ENCODE peak calls at places on chromosome 16, in four cellular contexts. P is H1, Y is GM12878, X is SK-N-SH. U is an unnamed sample.

GRCh38 chr16:1707193-1707790 is 1.3 kb downstream of the MAPK8IP3 start:
- DNase-seq in X (peak; percentile 54), Y (no peak), P (no peak), U (no peak)

GRCh38 chr16:52578007-52578828 is 31.3 kb upstream of the TOX3 start:
- DNase-seq in X (no peak), Y (no peak), P (no peak), U (no peak)

GRCh38 chr16:49876716-49877129 is 20.8 kb upstream of the ZNF423 start:
- DNase-seq in P (peak; percentile 99), X (peak; percentile 92), Y (no peak), U (no peak)

GRCh38 chr16:67486805-67487204 is 3.5 kb upstream of the AGRP start:
- DNase-seq in X (no peak), Y (no peak), P (no peak), U (peak; percentile 70)

GRCh38 chr16:88974641-88975215 is 2.3 kb downstream of the CBFA2T3 start:
- DNase-seq in P (no peak), X (no peak), Y (no peak), U (no peak)

GRCh38 chr16:14309001-14309886 is 238.1 kb downstream of the MRTFB start:
- DNase-seq in Y (no peak), P (no peak), X (no peak), U (no peak)

GRCh38 chr16:3578610-3579551 is 1.7 kb upstream of the NLRC3 start:
- DNase-seq in X (no peak), P (peak; percentile 69), Y (peak; percentile 56), U (peak; percentile 53)

GRCh38 chr16:82824408-82824807 is 197.6 kb downstream of the CDH13 start:
- DNase-seq in Y (no peak), P (no peak), X (no peak), U (no peak)

GRCh38 chr16:55672471-55672870 is 16.7 kb downstream of the SLC6A2 start:
- DNase-seq in Y (no peak), P (no peak), X (no peak), U (no peak)

GRCh38 chr16:87713469-87714229 is 52.1 kb downstream of the KLHDC4 start:
- DNase-seq in P (no peak), Y (no peak), X (no peak), U (peak; percentile 69)

GRCh38 chr16:68826652-68827051 is 16.7 kb upstream of the TANGO6 start:
- DNase-seq in P (no peak), X (no peak), Y (no peak), U (no peak)

GRCh38 chr16:90057738-90058173 is 19.4 kb downstream of the PRDM7 start:
- DNase-seq in X (no peak), P (no peak), Y (no peak), U (no peak)

GRCh38 chr16:17377360-17378324 is 93.1 kb downstream of the XYLT1 start:
- DNase-seq in Y (peak; percentile 80), P (no peak), X (no peak), U (peak; percentile 57)

GRCh38 chr16:88735121-88735520 is 28.8 kb downstream of the CTU2 start:
- DNase-seq in Y (no peak), P (no peak), X (no peak), U (no peak)

GRCh38 chr16:89257281-89257731 is 39.8 kb downstream of the ZNF778 start:
- DNase-seq in X (peak; percentile 64), P (peak; percentile 67), Y (no peak), U (no peak)

GRCh38 chr16:1708768-1709180 is 2.8 kb downstream of the MAPK8IP3 start:
- DNase-seq in X (no peak), Y (no peak), P (no peak), U (no peak)

GRCh38 chr16:28052274-28053128 is 11.0 kb downstream of the GSG1L start:
- DNase-seq in P (no peak), Y (no peak), X (no peak), U (no peak)

GRCh38 chr16:4160663-4161436 is 44.6 kb upstream of the ADCY9 start:
- DNase-seq in Y (no peak), X (no peak), P (no peak), U (no peak)

GRCh38 chr16:50702725-50703124 is 9.3 kb downstream of the NOD2 start:
- DNase-seq in X (no peak), Y (no peak), P (no peak), U (no peak)

GRCh38 chr16:89094252-89094901 is 725 bp downstream of the ACSF3 start:
- DNase-seq in P (no peak), Y (no peak), X (peak; percentile 63), U (peak; percentile 7)

DNA sequence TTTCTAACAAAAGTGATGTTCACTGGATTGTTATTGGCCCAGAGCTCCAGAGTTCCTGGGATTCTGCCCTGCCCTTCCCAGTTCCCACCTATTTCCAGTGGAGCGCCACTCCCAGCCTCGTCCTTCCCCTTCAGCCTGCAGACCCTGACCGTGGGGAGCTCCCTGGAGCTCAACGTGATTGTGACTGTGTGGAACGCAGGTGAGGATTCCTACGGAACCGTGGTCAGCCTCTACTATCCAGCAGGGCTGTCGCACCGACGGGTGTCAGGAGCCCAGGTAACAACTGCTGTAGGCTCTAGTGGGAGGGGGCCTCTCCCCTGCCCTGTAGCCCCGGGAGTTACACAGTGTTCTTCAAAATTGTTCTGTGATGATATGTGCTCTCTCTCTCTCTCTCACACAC is 11.8 kb downstream of the COX6A2 start:
- DNase-seq in P (no peak), Y (no peak), X (no peak), U (no peak)
- TF ChIP-seq GABPA in P (no peak), Y (no peak), X (no peak), U (no peak)

GRCh38 chr16:53913082-53913870 is 209.3 kb downstream of the FTO start:
- DNase-seq in P (no peak), Y (no peak), X (no peak), U (no peak)

GRCh38 chr16:53915452-53916160 is 211.7 kb downstream of the FTO start:
- DNase-seq in P (no peak), Y (no peak), X (no peak), U (no peak)

GRCh38 chr16:53911506-53911905 is 207.6 kb downstream of the FTO start:
- DNase-seq in X (no peak), P (no peak), Y (no peak), U (no peak)

GRCh38 chr16:53912155-53912554 is 208.2 kb downstream of the FTO start:
- DNase-seq in P (no peak), Y (peak; percentile 2), X (no peak), U (no peak)

GRCh38 chr16:53913920-53914319 is 210.0 kb downstream of the FTO start:
- DNase-seq in X (no peak), Y (no peak), P (no peak), U (no peak)
- TF ChIP-seq GABPA in X (no peak), Y (no peak), P (no peak), U (no peak)

GRCh38 chr16:73151225-73151624 is 103.3 kb upstream of the ZFHX3 start:
- DNase-seq in Y (no peak), P (no peak), X (no peak), U (no peak)

GRCh38 chr16:73150790-73151189 is 102.9 kb upstream of the ZFHX3 start:
- DNase-seq in P (no peak), X (no peak), Y (no peak), U (no peak)

GRCh38 chr16:73152731-73153130 is 104.8 kb upstream of the ZFHX3 start:
- DNase-seq in P (peak; percentile 56), Y (no peak), X (peak; percentile 22), U (no peak)

GRCh38 chr16:73157861-73158260 is 109.9 kb upstream of the ZFHX3 start:
- DNase-seq in X (no peak), Y (no peak), P (no peak), U (no peak)

GRCh38 chr16:73154063-73154870 is 106.3 kb upstream of the ZFHX3 start:
- DNase-seq in X (no peak), Y (no peak), P (no peak), U (peak; percentile 93)
- TF ChIP-seq GABPA in X (no peak), Y (no peak), P (no peak), U (peak; percentile 68)

GRCh38 chr16:25135239-25135878 is 23.8 kb downstream of the LCMT1 start:
- DNase-seq in X (no peak), P (no peak), Y (no peak), U (no peak)
- TF ChIP-seq GABPA in X (no peak), P (no peak), Y (no peak), U (no peak)

DNA sequence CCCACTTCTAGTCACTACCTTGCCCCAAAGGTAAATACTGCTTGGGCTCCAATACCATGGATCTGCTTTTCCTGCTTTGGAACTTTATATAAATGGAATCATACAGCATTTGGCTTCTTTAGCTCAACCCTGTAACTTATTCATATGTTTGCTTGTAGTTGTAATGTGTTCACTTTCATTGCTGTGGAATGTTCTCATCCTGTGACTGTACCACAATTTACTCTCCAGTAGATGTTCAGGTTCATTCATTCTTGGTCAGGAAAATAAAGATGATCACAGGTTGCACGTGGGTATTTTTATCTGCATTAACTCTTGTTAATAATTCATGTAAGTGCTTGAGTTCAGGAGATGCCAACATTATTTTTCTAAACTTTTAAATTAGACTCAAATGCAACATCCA is 6.7 kb upstream of the BEAN1 start:
- DNase-seq in Y (no peak), P (no peak), X (no peak), U (no peak)
- TF ChIP-seq GABPA in Y (no peak), P (no peak), X (no peak), U (no peak)

GRCh38 chr16:11052080-11052808 is 107.9 kb downstream of the CLEC16A start:
- DNase-seq in X (no peak), Y (peak; percentile 61), P (no peak), U (peak; percentile 93)
- TF ChIP-seq GABPA in X (no peak), Y (no peak), P (no peak), U (no peak)

DNA sequence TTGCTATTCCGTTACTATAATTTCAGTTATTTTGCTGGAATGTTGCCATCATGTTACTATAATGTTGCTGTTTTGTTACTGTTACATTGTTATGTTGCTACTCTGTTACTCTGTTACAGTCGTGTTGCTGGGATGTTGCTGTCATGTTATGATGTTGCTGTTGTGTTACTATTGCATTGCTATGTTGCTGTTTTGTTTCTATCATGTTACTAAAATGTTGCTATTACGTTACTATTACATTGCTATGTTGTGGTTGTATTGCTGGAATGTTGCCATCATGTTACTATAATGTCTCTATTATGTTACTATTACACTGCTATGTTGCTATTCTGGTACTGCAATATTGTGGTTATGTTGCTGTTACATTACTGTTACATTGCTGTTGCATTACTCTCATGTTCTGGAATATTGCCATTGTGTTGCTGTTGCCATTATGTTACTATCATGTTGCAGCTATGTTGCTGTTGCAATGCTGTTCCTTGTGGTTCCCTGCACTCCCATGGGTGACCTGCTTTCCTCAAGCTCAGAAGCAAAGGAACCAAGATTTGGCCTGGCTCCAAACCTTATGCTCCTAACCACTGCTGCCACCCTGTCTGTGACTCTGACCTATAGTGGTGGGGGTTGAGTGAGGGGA is 64.4 kb downstream of the ABCC6 start:
- DNase-seq in Y (no peak), X (no peak), P (no peak), U (no peak)
- TF ChIP-seq GABPA in Y (no peak), X (no peak), P (no peak), U (no peak)

GRCh38 chr16:22721497-22722100 is 92.4 kb upstream of the HS3ST2 start:
- DNase-seq in X (peak; percentile 68), P (no peak), Y (no peak), U (no peak)
- TF ChIP-seq GABPA in X (no peak), P (no peak), Y (no peak), U (no peak)

GRCh38 chr16:26830716-26831115 is 236.0 kb upstream of the C16orf82 start:
- DNase-seq in P (no peak), X (no peak), Y (no peak), U (no peak)
- TF ChIP-seq GABPA in P (no peak), X (no peak), Y (no peak), U (no peak)

GRCh38 chr16:86019446-86020047 is 120.6 kb downstream of the IRF8 start:
- DNase-seq in Y (no peak), X (no peak), P (peak; percentile 88), U (no peak)
- TF ChIP-seq GABPA in Y (no peak), X (no peak), P (no peak), U (no peak)

U was measured in HL-60.